ENCODE peak calls at places on chromosome 18, in seven cellular contexts. Q is adrenal gland, T is right lobe of liver, G is uterus, Z is H54, S is A549, A is sigmoid colon. U is an unnamed sample.

GRCh38 chr18:55300469-55301195 is 287.4 kb downstream of the TCF4 start:
- DNase-seq in Z (no peak), T (no peak), Q (no peak), G (peak), S (no peak), A (no peak), U (no peak)

GRCh38 chr18:30280861-30281470 is 761.6 kb downstream of the DSC3 start:
- DNase-seq in G (no peak), T (no peak), Q (peak), Z (no peak), S (peak), A (no peak), U (no peak)

GRCh38 chr18:76139844-76140243 is 355.2 kb downstream of the ZNF516 start:
- DNase-seq in A (no peak), Q (no peak), Z (no peak), T (no peak), G (no peak), S (no peak), U (no peak)

GRCh38 chr18:36167692-36168218 is 19.5 kb upstream of the MOCOS start:
- DNase-seq in G (no peak), T (no peak), S (no peak), Z (no peak), A (no peak), Q (no peak), U (no peak)

GRCh38 chr18:23992119-23992940 is 22.2 kb upstream of the TTC39C start:
- DNase-seq in A (no peak), T (peak), S (no peak), G (no peak), Z (no peak), Q (peak), U (no peak)

GRCh38 chr18:79789901-79790885 is 7.5 kb upstream of the KCNG2 start:
- DNase-seq in Q (no peak), A (peak), G (no peak), T (no peak), S (no peak), Z (no peak), U (peak)

GRCh38 chr18:22434973-22435608 is 17.4 kb upstream of the CTAGE1 start:
- DNase-seq in A (no peak), S (peak), Q (no peak), G (no peak), T (no peak), Z (no peak), U (no peak)

GRCh38 chr18:66916834-66917233 is 312.9 kb upstream of the CDH19 start:
- DNase-seq in A (no peak), S (peak), Z (no peak), G (no peak), T (no peak), Q (no peak), U (no peak)

GRCh38 chr18:77899972-77900754 is 650.5 kb downstream of the GALR1 start:
- DNase-seq in G (no peak), S (peak), A (no peak), T (no peak), Q (peak), Z (peak), U (peak)

GRCh38 chr18:35661483-35662146 is 80.1 kb downstream of the GALNT1 start:
- DNase-seq in A (no peak), Z (no peak), T (no peak), G (no peak), S (no peak), Q (no peak), U (no peak)

GRCh38 chr18:44229693-44230108 is 451.0 kb upstream of the SETBP1 start:
- DNase-seq in Q (peak), Z (no peak), A (peak), T (peak), S (no peak), G (peak), U (no peak)

GRCh38 chr18:54020346-54020745 is 204.1 kb downstream of the MBD2 start:
- DNase-seq in Z (no peak), G (no peak), T (no peak), Q (no peak), S (no peak), A (no peak), U (no peak)

GRCh38 chr18:79439201-79440023 is 43.7 kb downstream of the NFATC1 start:
- DNase-seq in G (no peak), S (no peak), T (no peak), Z (no peak), Q (no peak), A (no peak), U (no peak)

GRCh38 chr18:3129053-3129864 is 90.5 kb downstream of the MYOM1 start:
- DNase-seq in T (peak), G (peak), Z (peak), Q (peak), S (peak), A (peak), U (peak)

GRCh38 chr18:79399275-79400081 is 3.7 kb downstream of the NFATC1 start:
- DNase-seq in T (no peak), Z (no peak), A (peak), Q (no peak), S (no peak), G (no peak), U (peak)

GRCh38 chr18:71784777-71785176 is 759.4 kb downstream of the CBLN2 start:
- DNase-seq in T (no peak), G (no peak), A (no peak), Z (no peak), S (peak), Q (no peak), U (no peak)

GRCh38 chr18:3284501-3284900 is 22.6 kb downstream of the MYL12B start:
- DNase-seq in G (no peak), Q (no peak), S (no peak), A (no peak), Z (no peak), T (no peak), U (no peak)

GRCh38 chr18:6650063-6650462 is 79.5 kb upstream of the ARHGAP28 start:
- DNase-seq in Q (no peak), S (no peak), Z (no peak), G (no peak), T (no peak), A (no peak), U (no peak)

GRCh38 chr18:80108739-80109675 is at the start of gene ADNP2:
- DNase-seq in G (peak), Q (peak), T (peak), S (peak), A (peak), Z (peak), U (peak)

GRCh38 chr18:56233595-56233994 is 404.8 kb downstream of the TXNL1 start:
- DNase-seq in Q (peak), G (peak), T (no peak), S (no peak), A (peak), Z (peak), U (no peak)

GRCh38 chr18:28576941-28577340 is 400.0 kb upstream of the CDH2 start:
- DNase-seq in S (no peak), Q (no peak), G (no peak), T (no peak), A (no peak), Z (no peak), U (no peak)

GRCh38 chr18:63890950-63891304 is 3.4 kb downstream of the SERPINB2 start:
- DNase-seq in S (peak), G (no peak), Z (no peak), Q (no peak), T (no peak), A (no peak), U (no peak)

GRCh38 chr18:76914314-76914713 is 92.0 kb downstream of the ZNF236 start:
- DNase-seq in A (no peak), Z (no peak), T (no peak), G (no peak), Q (no peak), S (no peak), U (no peak)

GRCh38 chr18:36830141-36830495 is 1.2 kb downstream of the KIAA1328 start:
- DNase-seq in T (no peak), Q (no peak), Z (no peak), S (no peak), G (no peak), A (no peak), U (no peak)

GRCh38 chr18:32019251-32019943 is 772 bp downstream of the RNF125 start:
- DNase-seq in G (peak), Q (peak), A (no peak), Z (no peak), T (peak), S (peak), U (peak)

GRCh38 chr18:2901405-2901989 is 54.7 kb downstream of the EMILIN2 start:
- DNase-seq in Z (no peak), A (no peak), T (no peak), S (no peak), Q (no peak), G (peak), U (no peak)

GRCh38 chr18:11095211-11095610 is 54.2 kb downstream of the PIEZO2 start:
- DNase-seq in G (no peak), A (no peak), S (no peak), Q (no peak), Z (no peak), T (no peak), U (no peak)

GRCh38 chr18:45548614-45549013 is 66.7 kb upstream of the SLC14A2 start:
- DNase-seq in G (no peak), A (no peak), Q (no peak), T (no peak), Z (no peak), S (no peak), U (no peak)

DNA sequence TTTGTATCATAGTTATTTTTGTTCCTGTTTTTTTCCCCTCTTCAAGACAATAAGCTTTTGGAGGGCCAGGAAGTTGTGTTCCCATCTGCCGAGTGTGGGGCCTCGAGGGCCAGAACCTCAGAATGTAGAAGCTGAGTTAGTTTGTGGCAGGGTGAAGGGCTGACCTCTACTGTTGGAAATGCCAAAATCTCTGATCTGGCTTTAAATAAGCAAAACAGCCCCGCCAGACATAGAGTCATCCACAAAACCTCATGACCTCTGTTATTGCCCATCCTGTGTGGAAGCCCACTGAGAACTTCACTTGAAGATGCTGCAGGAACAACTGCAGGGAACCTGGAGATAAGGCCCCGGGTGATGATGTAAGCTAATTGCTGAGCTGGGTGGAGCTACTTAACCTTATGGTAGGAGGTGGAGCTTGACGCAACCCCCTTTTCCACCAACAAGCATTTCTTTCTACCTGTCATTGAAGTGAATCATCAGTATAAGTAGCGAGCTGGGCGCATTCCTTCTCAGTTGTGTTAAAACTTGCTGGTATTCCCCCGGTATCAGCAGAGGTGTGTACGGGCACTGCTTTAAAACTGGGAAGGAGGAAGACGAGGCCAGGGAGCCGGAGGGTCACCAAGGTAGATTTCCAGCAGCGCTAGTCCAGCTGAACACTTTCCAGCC is 177.2 kb downstream of the NEDD4L start:
- DNase-seq in G (no peak), Q (peak), Z (no peak), S (peak), A (no peak), T (no peak), U (no peak)
- TF ChIP-seq POLR2A in G (no peak), Q (no peak), Z (no peak), S (no peak), A (no peak), T (no peak), U (no peak)

GRCh38 chr18:48929951-48930713 is 20.6 kb downstream of the SMAD7 start:
- DNase-seq in S (peak), Z (no peak), A (peak), T (peak), Q (no peak), G (no peak), U (no peak)
- TF ChIP-seq POLR2A in S (no peak), Z (no peak), A (no peak), T (no peak), Q (no peak), G (no peak), U (no peak)

DNA sequence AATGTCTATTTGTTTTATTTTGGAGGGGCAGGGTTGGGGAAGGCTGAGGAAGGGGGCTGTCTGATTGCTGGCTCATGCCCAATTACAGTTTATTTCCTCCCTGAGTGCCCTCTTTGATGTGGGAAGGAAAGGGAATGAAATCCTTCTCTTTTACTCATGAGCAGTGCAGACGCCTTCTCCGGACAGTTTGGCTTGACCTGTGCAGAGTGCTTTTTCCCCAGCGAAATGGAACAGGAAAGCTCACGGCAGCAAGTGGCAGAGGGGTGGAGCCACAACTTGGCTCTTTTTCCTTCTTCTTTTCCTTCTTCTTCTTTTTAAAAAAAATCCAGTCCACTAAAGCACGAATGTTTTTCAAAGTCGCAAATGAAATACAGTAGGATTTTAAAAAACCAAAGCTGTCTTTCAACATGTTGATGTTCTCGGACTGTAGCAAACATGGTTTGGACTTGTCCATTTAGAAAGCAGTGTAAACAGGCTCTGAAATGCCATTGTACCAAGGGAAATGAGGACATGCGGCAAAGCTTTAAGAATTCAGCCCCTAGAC is 34.6 kb downstream of the RAB31 start:
- DNase-seq in G (no peak), Z (no peak), S (peak), T (no peak), Q (no peak), A (no peak), U (peak)
- TF ChIP-seq POLR2A in G (no peak), Z (no peak), S (no peak), T (no peak), Q (no peak), A (no peak), U (no peak)

DNA sequence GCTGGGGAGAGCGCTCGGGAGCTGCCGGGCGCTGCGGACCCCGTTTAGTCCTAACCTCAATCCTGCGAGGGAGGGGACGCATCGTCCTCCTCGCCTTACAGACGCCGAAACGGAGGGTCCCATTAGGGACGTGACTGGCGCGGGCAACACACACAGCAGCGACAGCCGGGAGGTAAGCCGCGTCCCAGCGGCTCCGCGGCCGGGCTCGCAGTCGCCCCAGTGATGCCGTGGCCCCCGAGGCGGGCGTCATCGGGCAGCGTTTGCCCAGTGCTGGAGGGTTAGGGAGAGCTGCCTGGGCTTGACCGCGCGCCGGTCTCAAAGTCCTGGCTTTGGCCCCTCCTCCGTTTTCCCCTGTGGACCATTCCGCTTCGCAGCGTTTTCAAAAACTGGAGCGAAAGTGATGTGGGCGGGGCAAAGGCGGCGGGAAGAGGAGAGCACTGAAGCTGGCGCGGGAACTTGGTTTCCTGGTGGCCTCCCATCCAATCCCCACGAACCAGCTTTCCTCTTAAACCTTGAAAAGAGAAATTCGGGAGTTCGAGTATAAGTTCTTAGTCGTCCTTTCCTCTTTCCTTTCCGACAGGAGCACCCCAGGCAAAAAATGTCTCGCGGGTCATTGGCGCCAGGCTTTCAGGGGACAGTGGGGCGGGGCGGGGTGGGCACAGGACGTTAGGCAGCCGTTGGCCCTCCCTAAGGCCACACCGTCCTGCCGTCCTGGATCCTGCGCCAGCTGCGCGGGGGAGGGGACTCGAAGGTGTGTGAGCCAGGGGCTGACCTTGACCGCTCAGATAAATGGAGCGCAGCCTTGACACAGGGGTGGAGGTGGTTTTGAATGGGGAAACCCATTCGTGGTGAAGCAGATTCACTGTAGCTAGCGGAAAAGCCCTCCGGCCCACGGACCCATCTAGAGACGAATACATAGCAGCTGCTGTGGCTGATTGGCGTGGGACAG is 819 bp downstream of the TYMS start:
- DNase-seq in Q (peak), Z (peak), A (peak), G (peak), T (peak), S (peak), U (peak)
- TF ChIP-seq POLR2A in Q (no peak), Z (peak), A (no peak), G (no peak), T (peak), S (peak), U (no peak)

GRCh38 chr18:49691177-49691608 is 122.1 kb downstream of the ACAA2 start:
- DNase-seq in A (no peak), T (no peak), S (peak), G (no peak), Z (peak), Q (no peak), U (no peak)
- TF ChIP-seq POLR2A in A (no peak), T (no peak), S (no peak), G (no peak), Z (no peak), Q (no peak), U (no peak)

GRCh38 chr18:12276736-12277554 is 22.8 kb downstream of the CIDEA start:
- DNase-seq in T (no peak), A (peak), G (peak), Q (no peak), Z (no peak), S (no peak), U (no peak)

GRCh38 chr18:12278153-12278764 is 24.1 kb downstream of the CIDEA start:
- DNase-seq in A (no peak), Z (no peak), S (no peak), Q (no peak), G (peak), T (no peak), U (no peak)

GRCh38 chr18:12281861-12282260 is 26.2 kb upstream of the TUBB6 start:
- DNase-seq in G (no peak), Q (no peak), S (no peak), Z (no peak), A (no peak), T (no peak), U (no peak)

GRCh38 chr18:12279781-12280531 is 25.8 kb downstream of the CIDEA start:
- DNase-seq in A (peak), Z (no peak), G (no peak), S (no peak), T (no peak), Q (no peak), U (no peak)

GRCh38 chr18:12278765-12279682 is 24.9 kb downstream of the CIDEA start:
- DNase-seq in T (peak), S (no peak), Q (peak), Z (peak), A (peak), G (peak), U (no peak)
- TF ChIP-seq POLR2A in T (no peak), S (no peak), Q (no peak), Z (peak), A (peak), G (peak), U (peak)

DNA sequence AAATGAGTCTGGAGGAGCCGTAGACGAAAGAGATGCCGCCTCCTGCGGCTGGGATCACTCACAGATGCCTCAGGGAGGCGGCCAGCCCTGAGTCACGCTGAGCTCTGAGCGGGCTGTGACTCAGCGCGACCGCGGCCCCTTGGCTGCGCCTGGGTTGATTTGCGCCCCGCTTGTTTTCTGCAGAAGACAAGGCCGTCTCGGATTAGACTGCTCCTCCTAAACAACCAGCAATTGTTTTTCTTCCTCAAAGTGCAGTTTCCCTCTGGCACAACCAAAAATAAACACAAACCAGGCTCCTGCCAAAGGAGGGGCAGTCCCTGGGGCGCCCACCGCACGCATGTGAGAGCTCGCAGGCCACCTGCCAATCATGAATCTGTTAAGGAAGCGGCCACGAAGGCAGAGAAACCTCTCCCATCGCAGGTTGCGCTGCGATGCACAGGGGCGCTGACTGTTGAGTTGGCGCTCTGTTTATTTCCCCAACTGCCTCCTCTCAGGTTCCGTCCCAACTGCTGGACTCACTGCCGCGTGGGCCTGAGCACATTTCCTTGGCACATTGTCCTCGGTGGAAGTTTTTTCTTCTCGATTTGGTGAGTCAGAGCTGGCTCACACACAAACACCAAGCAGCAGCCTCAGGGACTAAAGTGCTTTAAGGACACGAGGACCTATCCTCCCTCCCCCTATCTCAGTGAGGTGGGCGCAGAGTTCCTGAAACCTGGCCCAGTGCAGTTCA is 85.2 kb upstream of the NDUFV2 start:
- DNase-seq in S (peak), T (no peak), Q (peak), Z (peak), G (peak), A (peak), U (peak)
- TF ChIP-seq POLR2A in S (no peak), T (no peak), Q (no peak), Z (peak), G (no peak), A (no peak), U (no peak)

U was measured in spleen.